ENCODE peak calls at places on chromosomes 13 and 19, in ten cellular contexts. B, J, V, A, K, T, D, O, Q and C are unnamed samples.

GRCh38 chr13:39602614-39603366 is at the start of gene LHFPL6:
- DNase-seq in J (peak; percentile 75), V (peak; percentile 88), Q (peak; percentile 9), B (peak; percentile 73), D (peak; percentile 69), K (peak; percentile 73), A (peak; percentile 87), T (peak; percentile 87), O (peak; percentile 45), C (peak; percentile 80)

GRCh38 chr13:93953856-93954255 is 525.6 kb downstream of the DCT start:
- DNase-seq in Q (no peak), D (no peak), J (no peak), B (no peak), T (peak; percentile 58), A (no peak), V (no peak), K (no peak), O (no peak), C (no peak)

GRCh38 chr19:31054430-31054829 is 294.8 kb downstream of the TSHZ3 start:
- DNase-seq in T (peak; percentile 78), Q (peak; percentile 12), J (no peak), K (no peak), O (no peak), A (peak; percentile 56), D (peak; percentile 60), V (peak; percentile 48), B (peak; percentile 35), C (peak; percentile 52)

GRCh38 chr13:50357586-50358118 is 342.4 kb downstream of the KCNRG start:
- DNase-seq in B (no peak), O (peak; percentile 90), D (peak; percentile 19), Q (no peak), J (no peak), V (peak; percentile 64), T (peak; percentile 76), K (peak; percentile 21), A (peak; percentile 92), C (no peak)

GRCh38 chr19:46951236-46951986 is 68.2 kb upstream of the NPAS1 start:
- DNase-seq in B (peak; percentile 90), T (no peak), A (peak; percentile 97), J (peak; percentile 21), Q (no peak), O (no peak), V (no peak), K (no peak), D (peak; percentile 16), C (no peak)

GRCh38 chr13:64928704-64929499 is 2301.2 kb downstream of the PCDH9 start:
- DNase-seq in A (peak; percentile 87), O (no peak), J (no peak), T (peak; percentile 76), B (no peak), K (no peak), D (peak; percentile 2), V (peak; percentile 1), Q (no peak), C (no peak)

GRCh38 chr19:47444388-47444821 is 25.1 kb upstream of the MEIS3 start:
- DNase-seq in B (no peak), T (no peak), Q (no peak), K (no peak), J (no peak), A (no peak), V (peak; percentile 31), D (no peak), O (no peak), C (peak; percentile 78)

GRCh38 chr13:36358352-36358751 is 12.2 kb upstream of the SPART start:
- DNase-seq in A (no peak), T (no peak), O (no peak), B (no peak), K (no peak), J (no peak), V (no peak), Q (no peak), D (no peak), C (no peak)

GRCh38 chr13:113862766-113863510 is 938 bp downstream of the GAS6 start:
- DNase-seq in K (no peak), B (peak; percentile 62), V (peak; percentile 50), Q (no peak), D (no peak), O (no peak), T (peak; percentile 25), J (peak; percentile 41), A (peak; percentile 63), C (peak; percentile 40)

GRCh38 chr13:112984954-112985802 is 16.2 kb downstream of the MCF2L start:
- DNase-seq in D (no peak), J (no peak), K (no peak), B (peak; percentile 85), T (no peak), A (no peak), Q (no peak), V (no peak), O (peak; percentile 24), C (no peak)

GRCh38 chr13:49303533-49304252 is 56.0 kb downstream of the CDADC1 start:
- DNase-seq in J (no peak), A (peak; percentile 65), K (no peak), Q (no peak), B (no peak), T (no peak), O (no peak), D (no peak), V (no peak), C (no peak)

GRCh38 chr13:101757446-101758039 is 305.1 kb downstream of the ITGBL1 start:
- DNase-seq in K (no peak), Q (no peak), D (peak; percentile 53), T (peak; percentile 23), J (no peak), B (no peak), A (peak; percentile 58), V (peak; percentile 56), O (peak; percentile 65), C (no peak)

GRCh38 chr13:48411281-48412099 is 1.4 kb downstream of the LPAR6 start:
- DNase-seq in T (peak; percentile 33), O (no peak), A (peak; percentile 10), V (peak; percentile 12), Q (no peak), J (no peak), D (no peak), B (peak; percentile 33), K (no peak), C (no peak)

GRCh38 chr13:38970380-38971051 is 20.1 kb downstream of the STOML3 start:
- DNase-seq in T (no peak), D (no peak), O (no peak), K (no peak), B (no peak), A (no peak), J (no peak), Q (no peak), V (no peak), C (no peak)

GRCh38 chr19:56838930-56839664 is 1.4 kb downstream of the PEG3 start:
- DNase-seq in A (peak; percentile 97), K (peak; percentile 92), T (peak; percentile 97), D (no peak), V (no peak), B (peak; percentile 72), O (no peak), J (peak; percentile 94), Q (no peak), C (no peak)

GRCh38 chr13:27264181-27264580 is 6.4 kb upstream of the RASL11A start:
- DNase-seq in J (peak; percentile 42), T (peak; percentile 74), B (no peak), D (no peak), A (peak; percentile 49), K (no peak), V (peak; percentile 97), O (peak; percentile 66), Q (no peak), C (no peak)

GRCh38 chr19:16801599-16801998 is 27.6 kb upstream of the SIN3B start:
- DNase-seq in A (peak; percentile 41), D (peak; percentile 67), B (no peak), Q (no peak), T (peak; percentile 47), O (no peak), K (no peak), V (peak; percentile 29), J (no peak), C (no peak)

GRCh38 chr19:35549174-35549788 is 3.9 kb downstream of the TMEM147 start:
- DNase-seq in J (peak; percentile 38), B (peak; percentile 68), O (peak; percentile 28), T (peak; percentile 81), Q (peak; percentile 27), V (peak; percentile 79), D (peak; percentile 89), A (peak; percentile 80), K (peak; percentile 46), C (peak; percentile 65)

GRCh38 chr19:2500861-2501260 is 24.9 kb downstream of the GADD45B start:
- DNase-seq in J (no peak), Q (no peak), D (no peak), K (no peak), A (no peak), V (no peak), B (no peak), T (no peak), O (no peak), C (no peak)

GRCh38 chr19:10037809-10038208 is 24.5 kb downstream of the RDH8 start:
- DNase-seq in V (no peak), T (no peak), A (peak; percentile 26), O (no peak), D (no peak), Q (no peak), B (peak; percentile 47), K (no peak), J (no peak), C (no peak)